ENCODE peak calls at places on chromosomes 16 and 17, in eight cellular contexts. R is PC-3, C is DMS153, V is prostate gland, L is cardiac septum, H is glomerular endothelial cell, Q is NCI-H1436, E is A549. S is an unnamed sample.

GRCh38 chr17:77363821-77364361 is 223.1 kb downstream of the SEC14L1 start:
- DNase-seq in L (peak), Q (no peak), R (no peak), V (no peak), E (no peak), C (no peak), H (no peak), S (peak)

GRCh38 chr17:2171725-2172446 is 117.0 kb downstream of the HIC1 start:
- DNase-seq in L (peak), H (no peak), R (peak), C (peak), Q (no peak), V (peak), E (no peak), S (peak)

GRCh38 chr17:9612016-9612415 is 33.3 kb upstream of the USP43 start:
- DNase-seq in Q (no peak), H (no peak), L (no peak), C (no peak), E (no peak), R (no peak), V (no peak), S (no peak)

GRCh38 chr17:43171761-43172487 is 910 bp downstream of the NBR1 start:
- DNase-seq in L (no peak), H (peak), E (peak), R (peak), Q (no peak), V (peak), C (peak), S (peak)

GRCh38 chr17:75667825-75668224 is 687 bp downstream of the SAP30BP start:
- DNase-seq in V (no peak), E (no peak), H (no peak), Q (no peak), L (no peak), C (no peak), R (no peak), S (no peak)

GRCh38 chr16:83802559-83802958 is 5.2 kb upstream of the HSBP1 start:
- DNase-seq in C (no peak), L (no peak), V (no peak), R (peak), E (no peak), Q (no peak), H (no peak), S (no peak)

GRCh38 chr16:87541882-87542234 is 49.0 kb upstream of the ZCCHC14 start:
- DNase-seq in R (no peak), C (peak), H (no peak), Q (no peak), E (no peak), L (no peak), V (no peak), S (peak)

GRCh38 chr17:17348872-17349723 is 45.9 kb downstream of the NT5M start:
- DNase-seq in H (no peak), Q (no peak), L (peak), V (no peak), R (no peak), C (no peak), E (no peak), S (peak)

GRCh38 chr16:65125871-65126270 is 4.0 kb upstream of the CDH11 start:
- DNase-seq in L (no peak), H (no peak), C (no peak), Q (no peak), R (no peak), V (no peak), E (no peak), S (peak)

GRCh38 chr17:3385869-3386816 is at the start of gene OR3A2:
- DNase-seq in V (no peak), H (no peak), R (no peak), C (no peak), E (no peak), Q (no peak), L (no peak), S (no peak)

GRCh38 chr17:77849203-77849602 is 109.3 kb upstream of the TNRC6C start:
- DNase-seq in E (no peak), L (no peak), C (no peak), R (no peak), V (no peak), Q (no peak), H (no peak), S (no peak)

GRCh38 chr17:41013606-41014005 is 4.7 kb upstream of the KRTAP3-1 start:
- DNase-seq in H (no peak), V (no peak), Q (peak), R (no peak), C (no peak), E (no peak), L (no peak), S (no peak)

GRCh38 chr16:85463228-85463611 is 149.9 kb upstream of the GSE1 start:
- DNase-seq in V (no peak), E (no peak), C (no peak), L (no peak), R (no peak), H (no peak), Q (no peak), S (peak)

GRCh38 chr17:77456951-77457548 is 316.3 kb downstream of the SEC14L1 start:
- DNase-seq in C (no peak), E (no peak), L (no peak), Q (no peak), H (no peak), R (no peak), V (no peak), S (no peak)

GRCh38 chr17:34979650-34980352 is 511 bp upstream of the LIG3 start:
- DNase-seq in H (no peak), R (no peak), V (no peak), Q (no peak), C (no peak), E (no peak), L (no peak), S (peak)

GRCh38 chr16:10296956-10297340 is 88.9 kb upstream of the ATF7IP2 start:
- DNase-seq in R (no peak), Q (no peak), L (no peak), E (no peak), V (no peak), H (no peak), C (no peak), S (no peak)

GRCh38 chr16:50265716-50266336 is 525 bp upstream of the ADCY7 start:
- DNase-seq in Q (no peak), H (no peak), L (no peak), V (no peak), E (no peak), C (no peak), R (no peak), S (no peak)

GRCh38 chr17:40850287-40850972 is 16.6 kb downstream of the KRT12 start:
- DNase-seq in C (no peak), V (no peak), E (no peak), Q (no peak), H (no peak), L (no peak), R (peak), S (peak)

GRCh38 chr16:83789642-83790401 is 18.0 kb upstream of the HSBP1 start:
- DNase-seq in R (no peak), C (no peak), L (no peak), E (no peak), H (no peak), V (no peak), Q (no peak), S (no peak)

GRCh38 chr17:791807-792206 is 9.7 kb downstream of the MRM3 start:
- DNase-seq in V (no peak), H (no peak), C (no peak), Q (no peak), E (no peak), R (no peak), L (no peak), S (no peak)

GRCh38 chr17:35889818-35890773 is 9.9 kb upstream of the CCL5 start:
- DNase-seq in V (no peak), E (no peak), Q (no peak), L (no peak), R (no peak), C (peak), H (no peak), S (peak)

GRCh38 chr16:81873843-81874752 is 95.0 kb downstream of the PLCG2 start:
- DNase-seq in C (peak), E (peak), Q (peak), H (no peak), L (no peak), R (peak), V (peak), S (peak)

GRCh38 chr17:17570207-17570797 is 21.2 kb downstream of the PEMT start:
- DNase-seq in C (no peak), V (peak), L (no peak), E (peak), Q (peak), H (no peak), R (peak), S (no peak)

GRCh38 chr16:69937465-69937951 is 13.6 kb upstream of the CLEC18A start:
- DNase-seq in C (no peak), Q (no peak), H (no peak), E (peak), V (no peak), L (peak), R (peak), S (peak)

GRCh38 chr16:67645397-67646121 is 615 bp downstream of the CARMIL2 start:
- DNase-seq in C (no peak), Q (no peak), L (no peak), V (no peak), R (no peak), H (no peak), E (no peak), S (no peak)

GRCh38 chr16:85377388-85378144 is 235.6 kb upstream of the GSE1 start:
- DNase-seq in V (no peak), L (no peak), H (no peak), E (no peak), Q (no peak), R (no peak), C (no peak), S (peak)

GRCh38 chr17:43834106-43834505 is 1.2 kb upstream of the MPP3 start:
- DNase-seq in Q (no peak), H (no peak), C (no peak), E (peak), R (peak), V (no peak), L (no peak), S (peak)

GRCh38 chr17:79147791-79148506 is 73.3 kb downstream of the ENGASE start:
- DNase-seq in L (no peak), R (no peak), H (no peak), V (no peak), Q (no peak), E (no peak), C (no peak), S (no peak)